ENCODE peak calls at places on chromosomes 7 and 10, in nine cellular contexts. K is cardiac muscle cell, B is lower leg skin, O is lower lobe of right lung, M is stromal cell of bone marrow, J is neural progenitor cell, D is MV-4-11, U is D341Med, V is occipital lobe. N is an unnamed sample.

GRCh38 chr7:148622887-148623585 is 32.5 kb downstream of the C7orf33 start:
- DNase-seq in K (no peak), B (peak; percentile 12), O (no peak), M (no peak), J (peak; percentile 40), D (peak; percentile 90), U (peak; percentile 64), V (no peak), N (no peak)

GRCh38 chr7:12257582-12257981 is 46.5 kb downstream of the TMEM106B start:
- DNase-seq in K (no peak), B (no peak), O (no peak), M (peak; percentile 26), J (no peak), D (peak; percentile 93), U (no peak), V (no peak), N (no peak)

GRCh38 chr10:104937528-104937927 is 296.4 kb downstream of the SORCS3 start:
- DNase-seq in K (no peak), B (no peak), O (no peak), M (peak; percentile 67), J (no peak), D (no peak), U (no peak), V (no peak), N (peak; percentile 9)

GRCh38 chr7:117123311-117123926 is 170.1 kb downstream of the ST7 start:
- DNase-seq in K (no peak), B (no peak), O (no peak), M (no peak), J (no peak), D (no peak), U (no peak), V (no peak), N (no peak)

GRCh38 chr10:28668363-28669226 is 8.7 kb upstream of the BAMBI start:
- DNase-seq in K (peak; percentile 87), B (peak; percentile 88), O (peak; percentile 53), M (no peak), J (peak; percentile 75), D (no peak), U (peak; percentile 93), V (no peak), N (peak; percentile 71)

GRCh38 chr10:86733260-86733671 is 23.2 kb upstream of the BMPR1A start:
- DNase-seq in K (peak; percentile 91), B (no peak), O (no peak), M (no peak), J (no peak), D (peak; percentile 24), U (no peak), V (peak; percentile 11), N (no peak)

GRCh38 chr10:112766636-112767035 is 183.4 kb upstream of the TCF7L2 start:
- DNase-seq in K (no peak), B (no peak), O (no peak), M (no peak), J (no peak), D (no peak), U (no peak), V (no peak), N (no peak)

GRCh38 chr10:100969175-100970075 is at the start of gene SEMA4G:
- DNase-seq in K (peak; percentile 80), B (peak; percentile 90), O (peak; percentile 60), M (no peak), J (peak; percentile 88), D (no peak), U (peak; percentile 87), V (no peak), N (peak; percentile 58)

GRCh38 chr10:111039522-111039921 is 37.3 kb upstream of the ADRA2A start:
- DNase-seq in K (no peak), B (no peak), O (no peak), M (no peak), J (no peak), D (no peak), U (no peak), V (no peak), N (no peak)

GRCh38 chr10:16341637-16342036 is 95.2 kb upstream of the PTER start:
- DNase-seq in K (no peak), B (no peak), O (no peak), M (no peak), J (no peak), D (no peak), U (no peak), V (no peak), N (no peak)

GRCh38 chr7:24978837-24979469 is 1.0 kb downstream of the OSBPL3 start:
- DNase-seq in K (peak; percentile 14), B (no peak), O (peak; percentile 56), M (no peak), J (peak; percentile 89), D (no peak), U (no peak), V (no peak), N (peak; percentile 44)

GRCh38 chr7:3430588-3430987 is 129.5 kb downstream of the SDK1 start:
- DNase-seq in K (peak; percentile 49), B (no peak), O (no peak), M (no peak), J (peak; percentile 54), D (no peak), U (no peak), V (no peak), N (no peak)

GRCh38 chr10:89490589-89491335 is 44.6 kb downstream of the SLC16A12 start:
- DNase-seq in K (no peak), B (no peak), O (no peak), M (no peak), J (peak; percentile 10), D (no peak), U (no peak), V (no peak), N (no peak)

GRCh38 chr7:88306590-88307048 is at the start of gene STEAP4:
- DNase-seq in K (peak; percentile 50), B (peak; percentile 97), O (peak; percentile 91), M (peak; percentile 73), J (peak; percentile 71), D (peak; percentile 89), U (no peak), V (peak; percentile 4), N (peak; percentile 60)

GRCh38 chr7:144386741-144387140 is 16.8 kb downstream of the NOBOX start:
- DNase-seq in K (no peak), B (no peak), O (no peak), M (peak; percentile 7), J (no peak), D (no peak), U (no peak), V (no peak), N (no peak)

GRCh38 chr7:147432068-147432467 is 1158.5 kb upstream of the C7orf33 start:
- DNase-seq in K (peak; percentile 54), B (no peak), O (no peak), M (peak; percentile 34), J (peak; percentile 76), D (no peak), U (peak; percentile 69), V (no peak), N (no peak)

GRCh38 chr10:67306588-67307205 is 380.9 kb downstream of the LRRTM3 start:
- DNase-seq in K (peak; percentile 32), B (no peak), O (no peak), M (no peak), J (peak; percentile 55), D (no peak), U (peak; percentile 36), V (no peak), N (peak; percentile 5)

GRCh38 chr7:134315679-134316538 is 821 bp downstream of the SLC35B4 start:
- DNase-seq in K (no peak), B (no peak), O (no peak), M (no peak), J (no peak), D (no peak), U (no peak), V (no peak), N (no peak)

GRCh38 chr7:24911213-24911603 is 68.8 kb downstream of the OSBPL3 start:
- DNase-seq in K (no peak), B (no peak), O (no peak), M (no peak), J (no peak), D (peak; percentile 41), U (no peak), V (no peak), N (no peak)

GRCh38 chr7:44961844-44962482 is 16.9 kb downstream of the MYO1G start:
- DNase-seq in K (no peak), B (peak; percentile 86), O (no peak), M (no peak), J (no peak), D (peak; percentile 23), U (peak; percentile 32), V (no peak), N (no peak)

GRCh38 chr7:67343114-67343513 is 346.5 kb downstream of the TYW1 start:
- DNase-seq in K (no peak), B (peak; percentile 34), O (no peak), M (no peak), J (no peak), D (no peak), U (no peak), V (no peak), N (no peak)

GRCh38 chr10:95511314-95511713 is 49.9 kb downstream of the SORBS1 start:
- DNase-seq in K (no peak), B (no peak), O (no peak), M (no peak), J (no peak), D (no peak), U (no peak), V (no peak), N (no peak)

GRCh38 chr10:7279303-7279702 is 131.5 kb downstream of the SFMBT2 start:
- DNase-seq in K (no peak), B (no peak), O (no peak), M (no peak), J (no peak), D (no peak), U (no peak), V (no peak), N (no peak)

GRCh38 chr10:91551856-91552255 is 81.0 kb downstream of the PPP1R3C start:
- DNase-seq in K (peak; percentile 84), B (no peak), O (no peak), M (no peak), J (peak; percentile 86), D (no peak), U (peak; percentile 53), V (no peak), N (peak; percentile 27)

GRCh38 chr7:121113288-121113687 is 124.8 kb downstream of the CPED1 start:
- DNase-seq in K (no peak), B (no peak), O (no peak), M (no peak), J (no peak), D (no peak), U (no peak), V (no peak), N (no peak)

GRCh38 chr7:134662871-134663205 is 16.2 kb downstream of the BPGM start:
- DNase-seq in K (no peak), B (no peak), O (no peak), M (no peak), J (no peak), D (no peak), U (no peak), V (no peak), N (no peak)

GRCh38 chr7:101970047-101970585 is 152.7 kb downstream of the CUX1 start:
- DNase-seq in K (no peak), B (no peak), O (no peak), M (no peak), J (no peak), D (no peak), U (no peak), V (no peak), N (no peak)

GRCh38 chr7:103687981-103688380 is 242.0 kb upstream of the SLC26A5 start:
- DNase-seq in K (no peak), B (no peak), O (no peak), M (no peak), J (no peak), D (no peak), U (no peak), V (no peak), N (no peak)

GRCh38 chr7:46549347-46549746 is 628.3 kb upstream of the IGFBP3 start:
- DNase-seq in K (no peak), B (no peak), O (no peak), M (no peak), J (no peak), D (no peak), U (no peak), V (no peak), N (no peak)